ENCODE peak calls at places on chromosomes 5 and 9, in nine cellular contexts. One of them, this sample, is unnamed.

GRCh38 chr9:4170231-4170630 is 129.6 kb downstream of the GLIS3 start:
- DNase-seq in BJ: no peak
- DNase-seq in NCI-H2171: no peak
- DNase-seq in T47D: no peak
- DNase-seq in cardiac fibroblast: no peak
- DNase-seq in stimulated activated CD4-positive, alpha-beta T cell treated with anti-CD3 and anti-CD28 coated beads, Interleukin-12 subunit alpha, Interleukin-12 subunit beta, amount 100 ng/mL, for 48 hours: no peak
- DNase-seq in NCI-H345: no peak
- DNase-seq in activated B cell treated with CpG ODN at 0.5 μM for 24 hours: no peak
- DNase-seq in NCI-H1092 treated with DMSO at 0.1 percent for 48 hours: no peak
- DNase-seq in this sample: no peak

GRCh38 chr5:37248387-37248969 is 698 bp downstream of the CPLANE1 start:
- DNase-seq in BJ: no peak
- DNase-seq in NCI-H2171: no peak
- DNase-seq in T47D: peak; percentile 14
- DNase-seq in cardiac fibroblast: peak; percentile 7
- DNase-seq in stimulated activated CD4-positive, alpha-beta T cell treated with anti-CD3 and anti-CD28 coated beads, Interleukin-12 subunit alpha, Interleukin-12 subunit beta, amount 100 ng/mL, for 48 hours: no peak
- DNase-seq in NCI-H345: peak; percentile 11
- DNase-seq in activated B cell treated with CpG ODN at 0.5 μM for 24 hours: no peak
- DNase-seq in NCI-H1092 treated with DMSO at 0.1 percent for 48 hours: no peak
- DNase-seq in this sample: peak; percentile 22

GRCh38 chr5:78964889-78965288 is 20.2 kb downstream of the ARSB start:
- DNase-seq in BJ: no peak
- DNase-seq in NCI-H2171: peak; percentile 5
- DNase-seq in T47D: peak; percentile 82
- DNase-seq in cardiac fibroblast: peak; percentile 82
- DNase-seq in stimulated activated CD4-positive, alpha-beta T cell treated with anti-CD3 and anti-CD28 coated beads, Interleukin-12 subunit alpha, Interleukin-12 subunit beta, amount 100 ng/mL, for 48 hours: no peak
- DNase-seq in NCI-H345: peak; percentile 54
- DNase-seq in activated B cell treated with CpG ODN at 0.5 μM for 24 hours: no peak
- DNase-seq in NCI-H1092 treated with DMSO at 0.1 percent for 48 hours: peak; percentile 42
- DNase-seq in this sample: no peak

GRCh38 chr5:111197523-111197922 is 26.7 kb upstream of the CAMK4 start:
- DNase-seq in BJ: no peak
- DNase-seq in NCI-H2171: no peak
- DNase-seq in T47D: peak; percentile 10
- DNase-seq in cardiac fibroblast: peak; percentile 24
- DNase-seq in stimulated activated CD4-positive, alpha-beta T cell treated with anti-CD3 and anti-CD28 coated beads, Interleukin-12 subunit alpha, Interleukin-12 subunit beta, amount 100 ng/mL, for 48 hours: no peak
- DNase-seq in NCI-H345: peak; percentile 8
- DNase-seq in activated B cell treated with CpG ODN at 0.5 μM for 24 hours: no peak
- DNase-seq in NCI-H1092 treated with DMSO at 0.1 percent for 48 hours: no peak
- DNase-seq in this sample: peak; percentile 6

GRCh38 chr5:115024922-115025321 is 144.8 kb downstream of the TRIM36 start:
- DNase-seq in BJ: no peak
- DNase-seq in NCI-H2171: no peak
- DNase-seq in T47D: no peak
- DNase-seq in cardiac fibroblast: no peak
- DNase-seq in stimulated activated CD4-positive, alpha-beta T cell treated with anti-CD3 and anti-CD28 coated beads, Interleukin-12 subunit alpha, Interleukin-12 subunit beta, amount 100 ng/mL, for 48 hours: no peak
- DNase-seq in NCI-H345: no peak
- DNase-seq in activated B cell treated with CpG ODN at 0.5 μM for 24 hours: no peak
- DNase-seq in NCI-H1092 treated with DMSO at 0.1 percent for 48 hours: no peak
- DNase-seq in this sample: no peak

GRCh38 chr9:69065660-69066059 is 30.1 kb downstream of the FXN start:
- DNase-seq in BJ: no peak
- DNase-seq in NCI-H2171: no peak
- DNase-seq in T47D: no peak
- DNase-seq in cardiac fibroblast: no peak
- DNase-seq in stimulated activated CD4-positive, alpha-beta T cell treated with anti-CD3 and anti-CD28 coated beads, Interleukin-12 subunit alpha, Interleukin-12 subunit beta, amount 100 ng/mL, for 48 hours: no peak
- DNase-seq in NCI-H345: no peak
- DNase-seq in activated B cell treated with CpG ODN at 0.5 μM for 24 hours: no peak
- DNase-seq in NCI-H1092 treated with DMSO at 0.1 percent for 48 hours: no peak
- DNase-seq in this sample: no peak

GRCh38 chr5:128774605-128775004 is 190.7 kb upstream of the SLC27A6 start:
- DNase-seq in BJ: no peak
- DNase-seq in NCI-H2171: no peak
- DNase-seq in T47D: no peak
- DNase-seq in cardiac fibroblast: peak; percentile 81
- DNase-seq in stimulated activated CD4-positive, alpha-beta T cell treated with anti-CD3 and anti-CD28 coated beads, Interleukin-12 subunit alpha, Interleukin-12 subunit beta, amount 100 ng/mL, for 48 hours: no peak
- DNase-seq in NCI-H345: no peak
- DNase-seq in activated B cell treated with CpG ODN at 0.5 μM for 24 hours: no peak
- DNase-seq in NCI-H1092 treated with DMSO at 0.1 percent for 48 hours: no peak
- DNase-seq in this sample: no peak

GRCh38 chr9:130884542-130885421 is 11.8 kb downstream of the QRFP start:
- DNase-seq in BJ: no peak
- DNase-seq in NCI-H2171: no peak
- DNase-seq in T47D: no peak
- DNase-seq in cardiac fibroblast: no peak
- DNase-seq in stimulated activated CD4-positive, alpha-beta T cell treated with anti-CD3 and anti-CD28 coated beads, Interleukin-12 subunit alpha, Interleukin-12 subunit beta, amount 100 ng/mL, for 48 hours: no peak
- DNase-seq in NCI-H345: no peak
- DNase-seq in activated B cell treated with CpG ODN at 0.5 μM for 24 hours: no peak
- DNase-seq in NCI-H1092 treated with DMSO at 0.1 percent for 48 hours: no peak
- DNase-seq in this sample: no peak

GRCh38 chr9:36214571-36214970 is 23.9 kb downstream of the CLTA start:
- DNase-seq in BJ: no peak
- DNase-seq in NCI-H2171: no peak
- DNase-seq in T47D: no peak
- DNase-seq in cardiac fibroblast: peak; percentile 69
- DNase-seq in stimulated activated CD4-positive, alpha-beta T cell treated with anti-CD3 and anti-CD28 coated beads, Interleukin-12 subunit alpha, Interleukin-12 subunit beta, amount 100 ng/mL, for 48 hours: no peak
- DNase-seq in NCI-H345: no peak
- DNase-seq in activated B cell treated with CpG ODN at 0.5 μM for 24 hours: no peak
- DNase-seq in NCI-H1092 treated with DMSO at 0.1 percent for 48 hours: no peak
- DNase-seq in this sample: peak; percentile 58

GRCh38 chr5:105503950-105504349 is 1941.4 kb upstream of the NUDT12 start:
- DNase-seq in BJ: no peak
- DNase-seq in NCI-H2171: no peak
- DNase-seq in T47D: no peak
- DNase-seq in cardiac fibroblast: peak; percentile 1
- DNase-seq in stimulated activated CD4-positive, alpha-beta T cell treated with anti-CD3 and anti-CD28 coated beads, Interleukin-12 subunit alpha, Interleukin-12 subunit beta, amount 100 ng/mL, for 48 hours: no peak
- DNase-seq in NCI-H345: no peak
- DNase-seq in activated B cell treated with CpG ODN at 0.5 μM for 24 hours: no peak
- DNase-seq in NCI-H1092 treated with DMSO at 0.1 percent for 48 hours: no peak
- DNase-seq in this sample: no peak

GRCh38 chr9:116483622-116484482 is 203.3 kb upstream of the TRIM32 start:
- DNase-seq in BJ: no peak
- DNase-seq in NCI-H2171: no peak
- DNase-seq in T47D: no peak
- DNase-seq in cardiac fibroblast: no peak
- DNase-seq in stimulated activated CD4-positive, alpha-beta T cell treated with anti-CD3 and anti-CD28 coated beads, Interleukin-12 subunit alpha, Interleukin-12 subunit beta, amount 100 ng/mL, for 48 hours: no peak
- DNase-seq in NCI-H345: no peak
- DNase-seq in activated B cell treated with CpG ODN at 0.5 μM for 24 hours: no peak
- DNase-seq in NCI-H1092 treated with DMSO at 0.1 percent for 48 hours: no peak
- DNase-seq in this sample: no peak

GRCh38 chr9:130128782-130129424 is 43.3 kb upstream of the NCS1 start:
- DNase-seq in BJ: peak; percentile 77
- DNase-seq in NCI-H2171: no peak
- DNase-seq in T47D: no peak
- DNase-seq in cardiac fibroblast: peak; percentile 84
- DNase-seq in stimulated activated CD4-positive, alpha-beta T cell treated with anti-CD3 and anti-CD28 coated beads, Interleukin-12 subunit alpha, Interleukin-12 subunit beta, amount 100 ng/mL, for 48 hours: peak; percentile 43
- DNase-seq in NCI-H345: no peak
- DNase-seq in activated B cell treated with CpG ODN at 0.5 μM for 24 hours: peak; percentile 50
- DNase-seq in NCI-H1092 treated with DMSO at 0.1 percent for 48 hours: no peak
- DNase-seq in this sample: no peak

GRCh38 chr5:158807947-158808346 is 291.8 kb downstream of the EBF1 start:
- DNase-seq in BJ: no peak
- DNase-seq in NCI-H2171: no peak
- DNase-seq in T47D: no peak
- DNase-seq in cardiac fibroblast: peak; percentile 58
- DNase-seq in stimulated activated CD4-positive, alpha-beta T cell treated with anti-CD3 and anti-CD28 coated beads, Interleukin-12 subunit alpha, Interleukin-12 subunit beta, amount 100 ng/mL, for 48 hours: no peak
- DNase-seq in NCI-H345: no peak
- DNase-seq in activated B cell treated with CpG ODN at 0.5 μM for 24 hours: no peak
- DNase-seq in NCI-H1092 treated with DMSO at 0.1 percent for 48 hours: no peak
- DNase-seq in this sample: no peak

GRCh38 chr9:134642385-134643181 is 980 bp downstream of the COL5A1 start:
- DNase-seq in BJ: peak; percentile 63
- DNase-seq in NCI-H2171: no peak
- DNase-seq in T47D: no peak
- DNase-seq in cardiac fibroblast: peak; percentile 87
- DNase-seq in stimulated activated CD4-positive, alpha-beta T cell treated with anti-CD3 and anti-CD28 coated beads, Interleukin-12 subunit alpha, Interleukin-12 subunit beta, amount 100 ng/mL, for 48 hours: no peak
- DNase-seq in NCI-H345: no peak
- DNase-seq in activated B cell treated with CpG ODN at 0.5 μM for 24 hours: no peak
- DNase-seq in NCI-H1092 treated with DMSO at 0.1 percent for 48 hours: no peak
- DNase-seq in this sample: peak; percentile 48

GRCh38 chr5:123559434-123559775 is 47.4 kb downstream of the CSNK1G3 start:
- DNase-seq in BJ: no peak
- DNase-seq in NCI-H2171: no peak
- DNase-seq in T47D: no peak
- DNase-seq in cardiac fibroblast: no peak
- DNase-seq in stimulated activated CD4-positive, alpha-beta T cell treated with anti-CD3 and anti-CD28 coated beads, Interleukin-12 subunit alpha, Interleukin-12 subunit beta, amount 100 ng/mL, for 48 hours: no peak
- DNase-seq in NCI-H345: no peak
- DNase-seq in activated B cell treated with CpG ODN at 0.5 μM for 24 hours: no peak
- DNase-seq in NCI-H1092 treated with DMSO at 0.1 percent for 48 hours: no peak
- DNase-seq in this sample: no peak

This sample was measured in WERI-Rb-1.